ENCODE peak calls at places on chromosome 1, in five cellular contexts. One of them, this sample, is unnamed.

GRCh38 chr1:180563013-180563827 is 4.5 kb downstream of the OVAAL start:
- DNase-seq in HepG2: peak; percentile 27
- DNase-seq in K562: peak; percentile 88
- DNase-seq in GM12878: no peak
- DNase-seq in H1: no peak
- DNase-seq in this sample: no peak

GRCh38 chr1:89808429-89809117 is 12.3 kb upstream of the LRRC8D start:
- DNase-seq in H1: no peak
- DNase-seq in K562: no peak
- DNase-seq in HepG2: peak; percentile 44
- DNase-seq in GM12878: no peak
- DNase-seq in this sample: no peak

GRCh38 chr1:7539772-7540175 is 231.3 kb upstream of the VAMP3 start:
- DNase-seq in GM12878: no peak
- DNase-seq in K562: peak; percentile 65
- DNase-seq in H1: peak; percentile 79
- DNase-seq in HepG2: no peak
- DNase-seq in this sample: no peak

GRCh38 chr1:15308621-15309027 is 61.6 kb downstream of the FHAD1 start:
- DNase-seq in HepG2: no peak
- DNase-seq in H1: no peak
- DNase-seq in GM12878: no peak
- DNase-seq in K562: no peak
- DNase-seq in this sample: no peak

GRCh38 chr1:35324486-35324885 is 56.0 kb downstream of the ZMYM4 start:
- DNase-seq in K562: no peak
- DNase-seq in HepG2: no peak
- DNase-seq in H1: no peak
- DNase-seq in GM12878: no peak
- DNase-seq in this sample: no peak

GRCh38 chr1:91763252-91763651 is 122.7 kb downstream of the TGFBR3 start:
- DNase-seq in HepG2: no peak
- DNase-seq in H1: no peak
- DNase-seq in K562: peak; percentile 26
- DNase-seq in GM12878: no peak
- DNase-seq in this sample: no peak

GRCh38 chr1:59703226-59703917 is 111.4 kb upstream of the HOOK1 start:
- DNase-seq in H1: no peak
- DNase-seq in GM12878: no peak
- DNase-seq in K562: no peak
- DNase-seq in HepG2: no peak
- DNase-seq in this sample: no peak

GRCh38 chr1:219114014-219114413 is 59.7 kb upstream of the LYPLAL1 start:
- DNase-seq in GM12878: no peak
- DNase-seq in H1: no peak
- DNase-seq in K562: no peak
- DNase-seq in HepG2: no peak
- DNase-seq in this sample: no peak

GRCh38 chr1:42128984-42129383 is 24.2 kb upstream of the GUCA2B start:
- DNase-seq in HepG2: no peak
- DNase-seq in K562: no peak
- DNase-seq in H1: no peak
- DNase-seq in GM12878: no peak
- DNase-seq in this sample: no peak

GRCh38 chr1:108512239-108513071 is 47.4 kb upstream of the EEIG2 start:
- DNase-seq in GM12878: no peak
- DNase-seq in H1: no peak
- DNase-seq in HepG2: no peak
- DNase-seq in K562: peak; percentile 56
- DNase-seq in this sample: peak; percentile 41

GRCh38 chr1:183443025-183443424 is 24.8 kb upstream of the NMNAT2 start:
- DNase-seq in GM12878: no peak
- DNase-seq in HepG2: no peak
- DNase-seq in K562: no peak
- DNase-seq in H1: no peak
- DNase-seq in this sample: peak; percentile 52

GRCh38 chr1:71638081-71638766 is 557.4 kb upstream of the ZRANB2 start:
- DNase-seq in GM12878: no peak
- DNase-seq in K562: no peak
- DNase-seq in HepG2: no peak
- DNase-seq in H1: no peak
- DNase-seq in this sample: no peak

GRCh38 chr1:32066489-32066873 is 6.3 kb upstream of the TMEM39B start:
- DNase-seq in H1: no peak
- DNase-seq in GM12878: no peak
- DNase-seq in K562: peak; percentile 58
- DNase-seq in HepG2: no peak
- DNase-seq in this sample: no peak

GRCh38 chr1:81179239-81179638 is 621.5 kb upstream of the ADGRL2 start:
- DNase-seq in GM12878: no peak
- DNase-seq in K562: no peak
- DNase-seq in HepG2: no peak
- DNase-seq in H1: no peak
- DNase-seq in this sample: no peak

GRCh38 chr1:17215545-17215890 is 10.6 kb downstream of the PADI1 start:
- DNase-seq in GM12878: no peak
- DNase-seq in H1: no peak
- DNase-seq in K562: no peak
- DNase-seq in HepG2: no peak
- DNase-seq in this sample: no peak

GRCh38 chr1:151837841-151838490 is 1.7 kb downstream of the C2CD4D start:
- DNase-seq in HepG2: no peak
- DNase-seq in GM12878: no peak
- DNase-seq in K562: no peak
- DNase-seq in H1: no peak
- DNase-seq in this sample: no peak

GRCh38 chr1:21254335-21254951 is 35.8 kb downstream of the ECE1 start:
- DNase-seq in GM12878: no peak
- DNase-seq in H1: no peak
- DNase-seq in HepG2: no peak
- DNase-seq in K562: no peak
- DNase-seq in this sample: peak; percentile 85
- TF ChIP-seq MAX in GM12878: no peak
- TF ChIP-seq MAX in H1: no peak
- TF ChIP-seq MAX in HepG2: no peak
- TF ChIP-seq MAX in K562: peak; percentile 16
- TF ChIP-seq MAX in this sample: no peak

GRCh38 chr1:55828031-55828430 is 612.9 kb upstream of the USP24 start:
- DNase-seq in GM12878: no peak
- DNase-seq in K562: no peak
- DNase-seq in H1: no peak
- DNase-seq in HepG2: no peak
- DNase-seq in this sample: no peak

GRCh38 chr1:55823521-55824296 is 608.5 kb upstream of the USP24 start:
- DNase-seq in HepG2: no peak
- DNase-seq in H1: no peak
- DNase-seq in K562: no peak
- DNase-seq in GM12878: no peak
- DNase-seq in this sample: no peak

GRCh38 chr1:55825486-55825885 is 610.3 kb upstream of the USP24 start:
- DNase-seq in GM12878: no peak
- DNase-seq in HepG2: no peak
- DNase-seq in H1: no peak
- DNase-seq in K562: no peak
- DNase-seq in this sample: no peak

GRCh38 chr1:55826413-55827080 is 611.4 kb upstream of the USP24 start:
- DNase-seq in HepG2: no peak
- DNase-seq in H1: no peak
- DNase-seq in GM12878: no peak
- DNase-seq in K562: no peak
- DNase-seq in this sample: no peak

DNA sequence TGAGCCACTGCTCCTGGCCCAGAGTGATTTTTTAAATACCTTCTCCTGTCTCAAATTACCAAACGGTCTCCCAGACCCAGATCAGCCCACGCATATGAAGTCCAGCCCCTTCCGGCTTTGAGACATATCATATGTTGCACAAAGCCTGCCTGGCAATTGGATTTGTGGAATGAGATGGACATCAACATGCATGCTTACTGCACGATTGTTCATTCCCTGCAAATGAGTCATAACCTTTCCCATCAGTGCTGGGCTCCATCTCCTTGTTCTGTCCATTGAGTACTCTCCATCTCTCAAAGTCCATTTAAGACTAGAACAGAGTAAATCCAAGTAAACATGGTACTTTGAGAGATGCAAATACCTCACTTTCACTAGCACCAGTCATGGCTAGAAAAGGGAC is 612.2 kb upstream of the USP24 start:
- DNase-seq in HepG2: peak; percentile 9
- DNase-seq in GM12878: no peak
- DNase-seq in H1: no peak
- DNase-seq in K562: no peak
- DNase-seq in this sample: no peak
- TF ChIP-seq RFX5 in HepG2: no peak
- TF ChIP-seq RFX5 in GM12878: no peak
- TF ChIP-seq RFX5 in H1: no peak
- TF ChIP-seq RFX5 in K562: no peak
- TF ChIP-seq RFX5 in this sample: no peak

GRCh38 chr1:168719306-168720111 is 9.5 kb downstream of the DPT start:
- DNase-seq in K562: no peak
- DNase-seq in HepG2: peak; percentile 15
- DNase-seq in H1: no peak
- DNase-seq in GM12878: peak; percentile 45
- DNase-seq in this sample: no peak
- TF ChIP-seq MAX in K562: no peak
- TF ChIP-seq MAX in HepG2: no peak
- TF ChIP-seq MAX in H1: no peak
- TF ChIP-seq MAX in GM12878: no peak
- TF ChIP-seq MAX in this sample: no peak

GRCh38 chr1:1890506-1891348 is at the start of gene GNB1:
- DNase-seq in GM12878: peak; percentile 48
- DNase-seq in HepG2: peak; percentile 70
- DNase-seq in H1: peak; percentile 53
- DNase-seq in K562: peak; percentile 96
- DNase-seq in this sample: peak; percentile 98

GRCh38 chr1:1892079-1892762 is 1.3 kb upstream of the GNB1 start:
- DNase-seq in H1: no peak
- DNase-seq in HepG2: no peak
- DNase-seq in GM12878: no peak
- DNase-seq in K562: no peak
- DNase-seq in this sample: no peak

GRCh38 chr1:1892763-1893120 is 1.9 kb upstream of the GNB1 start:
- DNase-seq in HepG2: no peak
- DNase-seq in K562: no peak
- DNase-seq in H1: no peak
- DNase-seq in GM12878: no peak
- DNase-seq in this sample: no peak

GRCh38 chr1:1889847-1890505 is 911 bp downstream of the GNB1 start:
- DNase-seq in H1: no peak
- DNase-seq in GM12878: no peak
- DNase-seq in K562: peak; percentile 74
- DNase-seq in HepG2: no peak
- DNase-seq in this sample: peak; percentile 77

DNA sequence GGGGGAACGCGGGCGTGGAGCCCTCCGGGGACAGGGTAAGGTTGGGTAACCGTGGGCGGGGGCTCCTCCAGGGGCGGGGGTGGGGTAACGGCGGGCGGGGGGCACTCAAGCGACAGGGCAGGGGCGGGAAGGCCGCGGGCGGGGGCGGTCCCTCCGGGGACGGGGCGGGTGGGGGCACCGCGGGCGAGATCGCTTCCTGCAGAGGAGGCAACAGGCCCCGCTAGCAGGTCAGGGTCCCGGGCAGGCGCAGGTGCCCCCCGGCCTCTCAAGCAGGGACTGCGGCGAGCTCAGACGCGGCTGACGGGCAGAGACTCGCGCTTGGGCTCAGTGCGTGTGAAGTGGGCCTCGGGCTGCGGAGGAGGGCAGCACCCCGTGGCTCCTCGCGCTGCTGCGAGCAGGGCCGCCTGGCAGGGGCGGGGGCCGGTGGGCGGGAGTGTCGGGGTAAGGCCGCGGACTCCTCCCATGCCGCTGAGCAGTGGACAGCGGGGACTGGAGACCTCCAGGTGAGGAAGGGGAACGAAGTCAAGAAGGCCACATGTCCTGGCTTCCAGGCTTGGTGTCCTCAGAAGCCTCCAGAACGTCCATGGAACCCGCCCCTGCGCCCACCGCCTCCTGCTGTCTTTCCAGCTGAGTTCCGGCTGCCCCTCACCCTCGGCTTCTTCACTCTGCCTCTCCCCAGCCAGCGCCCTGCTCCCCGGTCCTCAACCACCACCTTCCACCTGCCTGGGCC is 627 bp upstream of the GNB1 start:
- DNase-seq in HepG2: peak; percentile 42
- DNase-seq in H1: no peak
- DNase-seq in GM12878: no peak
- DNase-seq in K562: peak; percentile 98
- DNase-seq in this sample: peak; percentile 92
- TF ChIP-seq RFX5 in HepG2: no peak
- TF ChIP-seq RFX5 in H1: no peak
- TF ChIP-seq RFX5 in GM12878: no peak
- TF ChIP-seq RFX5 in K562: no peak
- TF ChIP-seq RFX5 in this sample: no peak

GRCh38 chr1:44592208-44593145 is 81.8 kb downstream of the TMEM53 start:
- DNase-seq in K562: no peak
- DNase-seq in HepG2: no peak
- DNase-seq in H1: no peak
- DNase-seq in GM12878: no peak
- DNase-seq in this sample: no peak
- TF ChIP-seq MAX in K562: no peak
- TF ChIP-seq MAX in HepG2: no peak
- TF ChIP-seq MAX in H1: peak; percentile 50
- TF ChIP-seq MAX in GM12878: no peak
- TF ChIP-seq MAX in this sample: no peak